ENCODE peak calls at places on chromosomes 3 and 15, in six cellular contexts. H is LoVo; I is heart left ventricle; W is AG09309; Q is activated CD4-positive, alpha-beta T cell treated with anti-CD3 and anti-CD28 coated beads, Interleukin-2, amount 50 U/mL, for 1 hour; E is Daoy. A is an unnamed sample.

GRCh38 chr3:179677884-179678283 is 25.0 kb downstream of the USP13 start:
- DNase-seq in H (no peak), I (no peak), W (no peak), Q (no peak), E (no peak), A (no peak)

GRCh38 chr15:92415639-92416297 is 22.1 kb downstream of the ST8SIA2 start:
- DNase-seq in H (no peak), I (no peak), W (no peak), Q (no peak), E (no peak), A (no peak)

GRCh38 chr3:138863776-138864113 is 29.0 kb upstream of the PIK3CB start:
- DNase-seq in H (no peak), I (no peak), W (no peak), Q (no peak), E (no peak), A (no peak)

GRCh38 chr3:160451602-160452001 is 2.0 kb upstream of the TRIM59 start:
- DNase-seq in H (no peak), I (no peak), W (no peak), Q (no peak), E (peak), A (no peak)

GRCh38 chr3:134057006-134057832 is 27.5 kb upstream of the SLCO2A1 start:
- DNase-seq in H (no peak), I (no peak), W (no peak), Q (no peak), E (peak), A (no peak)

GRCh38 chr3:150384517-150385212 is 23.4 kb upstream of the TSC22D2 start:
- DNase-seq in H (no peak), I (no peak), W (no peak), Q (peak), E (no peak), A (no peak)

GRCh38 chr15:101590785-101591184 is 61.4 kb downstream of the TM2D3 start:
- DNase-seq in H (no peak), I (no peak), W (no peak), Q (no peak), E (no peak), A (no peak)

GRCh38 chr3:50568947-50569749 is at the start of gene HEMK1:
- DNase-seq in H (peak), I (peak), W (peak), Q (peak), E (peak), A (peak)

GRCh38 chr15:58555168-58556027 is 123.6 kb downstream of the LIPC start:
- DNase-seq in H (no peak), I (no peak), W (no peak), Q (no peak), E (no peak), A (no peak)

GRCh38 chr3:151382671-151383070 is 1.9 kb downstream of the P2RY12 start:
- DNase-seq in H (no peak), I (no peak), W (no peak), Q (no peak), E (no peak), A (no peak)

GRCh38 chr3:54321515-54321914 is 199.2 kb downstream of the CACNA2D3 start:
- DNase-seq in H (no peak), I (no peak), W (no peak), Q (no peak), E (no peak), A (no peak)

GRCh38 chr3:177134811-177135210 is 62.5 kb downstream of the TBL1XR1 start:
- DNase-seq in H (no peak), I (no peak), W (no peak), Q (no peak), E (no peak), A (no peak)

A was measured in glomerular endothelial cell.